ENCODE peak calls at places on chromosomes 12 and 14, in seven cellular contexts. One of them, this sample, is unnamed.

GRCh38 chr12:52070243-52070925 is 606 bp downstream of the ATG101 start:
- DNase-seq in GM23338: peak
- DNase-seq in K562: no peak
- DNase-seq in GM12878: no peak
- DNase-seq in HepG2: no peak
- DNase-seq in HCT116: no peak
- DNase-seq in H1: no peak
- DNase-seq in this sample: no peak

GRCh38 chr14:64979336-64980074 is 7.2 kb upstream of the FNTB start:
- DNase-seq in GM23338: peak
- DNase-seq in K562: no peak
- DNase-seq in GM12878: no peak
- DNase-seq in HepG2: no peak
- DNase-seq in HCT116: no peak
- DNase-seq in H1: no peak
- DNase-seq in this sample: no peak

GRCh38 chr12:89663577-89664357 is 44.9 kb downstream of the ATP2B1 start:
- DNase-seq in GM23338: no peak
- DNase-seq in K562: peak
- DNase-seq in GM12878: peak
- DNase-seq in HepG2: no peak
- DNase-seq in HCT116: no peak
- DNase-seq in H1: no peak
- DNase-seq in this sample: peak

GRCh38 chr12:78192979-78193378 is 362.3 kb downstream of the NAV3 start:
- DNase-seq in GM23338: no peak
- DNase-seq in K562: no peak
- DNase-seq in GM12878: no peak
- DNase-seq in HepG2: no peak
- DNase-seq in HCT116: no peak
- DNase-seq in H1: no peak
- DNase-seq in this sample: no peak

GRCh38 chr12:122835693-122836026 is 403 bp downstream of the HIP1R start:
- DNase-seq in GM23338: peak
- DNase-seq in K562: peak
- DNase-seq in GM12878: no peak
- DNase-seq in HepG2: no peak
- DNase-seq in HCT116: no peak
- DNase-seq in H1: no peak
- DNase-seq in this sample: no peak

GRCh38 chr12:63396135-63396534 is 245.1 kb upstream of the AVPR1A start:
- DNase-seq in GM23338: no peak
- DNase-seq in K562: no peak
- DNase-seq in GM12878: no peak
- DNase-seq in HepG2: no peak
- DNase-seq in HCT116: no peak
- DNase-seq in H1: no peak
- DNase-seq in this sample: no peak

GRCh38 chr12:47946413-47947107 is 16.8 kb upstream of the TMEM106C start:
- DNase-seq in GM23338: no peak
- DNase-seq in K562: no peak
- DNase-seq in GM12878: no peak
- DNase-seq in HepG2: no peak
- DNase-seq in HCT116: no peak
- DNase-seq in H1: no peak
- DNase-seq in this sample: no peak

GRCh38 chr14:74414380-74414779 is 11.6 kb downstream of the SYNDIG1L start:
- DNase-seq in GM23338: peak
- DNase-seq in K562: no peak
- DNase-seq in GM12878: no peak
- DNase-seq in HepG2: no peak
- DNase-seq in HCT116: no peak
- DNase-seq in H1: no peak
- DNase-seq in this sample: no peak

GRCh38 chr12:104164635-104165034 is 26.6 kb upstream of the NFYB start:
- DNase-seq in GM23338: peak
- DNase-seq in K562: no peak
- DNase-seq in GM12878: no peak
- DNase-seq in HepG2: no peak
- DNase-seq in HCT116: no peak
- DNase-seq in H1: no peak
- DNase-seq in this sample: no peak

DNA sequence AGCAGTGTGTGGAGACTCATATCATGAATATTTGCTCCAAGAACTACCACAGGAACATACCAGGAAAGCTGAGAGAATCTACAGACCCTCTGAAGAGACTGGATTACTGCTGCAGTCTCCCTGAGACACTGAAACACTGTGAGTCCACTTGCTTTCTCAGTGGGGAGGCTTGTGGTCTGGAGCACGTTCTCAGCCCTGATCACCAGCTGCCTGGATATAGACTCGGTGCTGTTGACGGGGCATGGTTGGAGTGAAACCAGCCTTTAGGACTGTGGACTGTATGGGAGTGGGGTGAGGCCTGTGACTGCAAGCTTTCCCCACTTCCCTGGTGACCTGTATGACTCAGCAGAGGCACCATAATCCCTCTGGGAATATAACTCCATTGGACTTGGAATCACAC is 525.8 kb upstream of the FBXO33 start:
- DNase-seq in GM23338: no peak
- DNase-seq in K562: no peak
- DNase-seq in GM12878: no peak
- DNase-seq in HepG2: no peak
- DNase-seq in HCT116: no peak
- DNase-seq in H1: no peak
- DNase-seq in this sample: no peak
- H2AFZ ChIP-seq in GM23338: no peak
- H2AFZ ChIP-seq in K562: no peak
- H2AFZ ChIP-seq in GM12878: no peak
- H2AFZ ChIP-seq in HepG2: no peak
- H2AFZ ChIP-seq in HCT116: no peak
- H2AFZ ChIP-seq in H1: no peak
- H2AFZ ChIP-seq in this sample: no peak

GRCh38 chr14:61561657-61562276 is 133.5 kb upstream of the HIF1A start:
- DNase-seq in GM23338: peak
- DNase-seq in K562: peak
- DNase-seq in GM12878: no peak
- DNase-seq in HepG2: peak
- DNase-seq in HCT116: peak
- DNase-seq in H1: no peak
- DNase-seq in this sample: peak
- TF ChIP-seq POLR2AphosphoS5 in GM23338: no peak
- TF ChIP-seq POLR2AphosphoS5 in K562: no peak
- TF ChIP-seq POLR2AphosphoS5 in GM12878: no peak
- TF ChIP-seq POLR2AphosphoS5 in HepG2: peak
- TF ChIP-seq POLR2AphosphoS5 in HCT116: peak
- TF ChIP-seq POLR2AphosphoS5 in H1: no peak
- TF ChIP-seq POLR2AphosphoS5 in this sample: peak

GRCh38 chr12:4273651-4274395 is at the start of gene CCND2:
- DNase-seq in GM23338: peak
- DNase-seq in K562: peak
- DNase-seq in GM12878: peak
- DNase-seq in HepG2: no peak
- DNase-seq in HCT116: no peak
- DNase-seq in H1: peak
- DNase-seq in this sample: peak

GRCh38 chr12:4276524-4277204 is 3.1 kb downstream of the CCND2 start:
- DNase-seq in GM23338: peak
- DNase-seq in K562: peak
- DNase-seq in GM12878: peak
- DNase-seq in HepG2: peak
- DNase-seq in HCT116: peak
- DNase-seq in H1: peak
- DNase-seq in this sample: peak

GRCh38 chr12:4274396-4274959 is 916 bp downstream of the CCND2 start:
- DNase-seq in GM23338: peak
- DNase-seq in K562: no peak
- DNase-seq in GM12878: no peak
- DNase-seq in HepG2: no peak
- DNase-seq in HCT116: no peak
- DNase-seq in H1: no peak
- DNase-seq in this sample: no peak

GRCh38 chr12:4275869-4276253 is 2.3 kb downstream of the CCND2 start:
- DNase-seq in GM23338: peak
- DNase-seq in K562: no peak
- DNase-seq in GM12878: no peak
- DNase-seq in HepG2: no peak
- DNase-seq in HCT116: no peak
- DNase-seq in H1: no peak
- DNase-seq in this sample: no peak

GRCh38 chr12:4274960-4275868 is 1.7 kb downstream of the CCND2 start:
- DNase-seq in GM23338: peak
- DNase-seq in K562: no peak
- DNase-seq in GM12878: no peak
- DNase-seq in HepG2: no peak
- DNase-seq in HCT116: no peak
- DNase-seq in H1: no peak
- DNase-seq in this sample: no peak
- TF ChIP-seq EZH2 in GM23338: no peak
- TF ChIP-seq EZH2 in K562: no peak
- TF ChIP-seq EZH2 in GM12878: no peak
- TF ChIP-seq EZH2 in HepG2: peak
- TF ChIP-seq EZH2 in HCT116: no peak
- TF ChIP-seq EZH2 in H1: no peak
- TF ChIP-seq EZH2 in this sample: peak

GRCh38 chr14:68598089-68598488 is 194.8 kb downstream of the ZFP36L1 start:
- DNase-seq in GM23338: no peak
- DNase-seq in K562: no peak
- DNase-seq in GM12878: no peak
- DNase-seq in HepG2: no peak
- DNase-seq in HCT116: no peak
- DNase-seq in H1: no peak
- DNase-seq in this sample: peak
- H2AFZ ChIP-seq in GM23338: no peak
- H2AFZ ChIP-seq in K562: no peak
- H2AFZ ChIP-seq in GM12878: no peak
- H2AFZ ChIP-seq in HepG2: no peak
- H2AFZ ChIP-seq in HCT116: peak
- H2AFZ ChIP-seq in H1: no peak
- H2AFZ ChIP-seq in this sample: peak